ENCODE peak calls at places on chromosomes 6 and 20, in four cellular contexts. V is GM12878, K is A549, P is HepG2. X is an unnamed sample.
A peak's percentile ranks its signal among the peaks of the same experiment; 100 is the strongest.

GRCh38 chr20:24382775-24383174 is 86.7 kb upstream of the SYNDIG1 start:
- DNase-seq in P (no peak), K (no peak), V (no peak), X (no peak)

GRCh38 chr20:51067792-51068191 is 44.9 kb upstream of the KCNG1 start:
- DNase-seq in V (no peak), P (no peak), K (no peak), X (no peak)

GRCh38 chr20:44255942-44256341 is 8.8 kb downstream of the GDAP1L1 start:
- DNase-seq in P (no peak), V (no peak), K (no peak), X (no peak)

GRCh38 chr6:148451690-148452089 is 109.1 kb downstream of the SASH1 start:
- DNase-seq in V (no peak), K (no peak), P (no peak), X (no peak)

GRCh38 chr20:19012671-19013070 is 199.1 kb downstream of the SCP2D1 start:
- DNase-seq in K (no peak), P (no peak), V (no peak), X (no peak)

GRCh38 chr6:7052441-7052936 is 55.3 kb upstream of the RREB1 start:
- DNase-seq in P (no peak), V (no peak), K (no peak), X (no peak)

GRCh38 chr6:138527376-138528092 is 28.2 kb upstream of the NHSL1 start:
- DNase-seq in V (no peak), K (no peak), P (no peak), X (no peak)

GRCh38 chr6:138416201-138416600 is 12.2 kb downstream of the HEBP2 start:
- DNase-seq in K (no peak), V (no peak), P (no peak), X (no peak)

GRCh38 chr6:16452348-16452747 is 214.0 kb downstream of the GMPR start:
- DNase-seq in P (no peak), K (no peak), V (no peak), X (no peak)

GRCh38 chr20:33914871-33915270 is 78.8 kb upstream of the RALY start:
- DNase-seq in V (no peak), P (peak; percentile 51), K (peak; percentile 27), X (peak; percentile 41)

GRCh38 chr20:54524849-54525248 is 49.5 kb downstream of the DOK5 start:
- DNase-seq in P (no peak), K (no peak), V (no peak), X (no peak)

GRCh38 chr6:117448732-117449131 is 23.0 kb upstream of the ROS1 start:
- DNase-seq in V (no peak), K (peak; percentile 31), P (no peak), X (no peak)

GRCh38 chr20:16485406-16485805 is 87.8 kb downstream of the KIF16B start:
- DNase-seq in K (no peak), P (no peak), V (no peak), X (no peak)

GRCh38 chr6:33850869-33851541 is 47.2 kb upstream of the MLN start:
- DNase-seq in P (no peak), V (no peak), K (no peak), X (no peak)

GRCh38 chr6:55696041-55696440 is 117.0 kb upstream of the HMGCLL1 start:
- DNase-seq in V (no peak), P (no peak), K (no peak), X (no peak)

GRCh38 chr6:15090745-15091384 is 155.0 kb upstream of the JARID2 start:
- DNase-seq in V (no peak), K (no peak), P (no peak), X (no peak)

GRCh38 chr6:15090145-15090579 is 155.7 kb upstream of the JARID2 start:
- DNase-seq in P (no peak), K (no peak), V (no peak), X (no peak)

GRCh38 chr6:15087234-15087633 is 158.6 kb upstream of the JARID2 start:
- DNase-seq in K (no peak), P (no peak), V (no peak), X (no peak)

GRCh38 chr6:15088904-15089568 is 156.8 kb upstream of the JARID2 start:
- DNase-seq in K (no peak), P (no peak), V (no peak), X (peak; percentile 86)

DNA sequence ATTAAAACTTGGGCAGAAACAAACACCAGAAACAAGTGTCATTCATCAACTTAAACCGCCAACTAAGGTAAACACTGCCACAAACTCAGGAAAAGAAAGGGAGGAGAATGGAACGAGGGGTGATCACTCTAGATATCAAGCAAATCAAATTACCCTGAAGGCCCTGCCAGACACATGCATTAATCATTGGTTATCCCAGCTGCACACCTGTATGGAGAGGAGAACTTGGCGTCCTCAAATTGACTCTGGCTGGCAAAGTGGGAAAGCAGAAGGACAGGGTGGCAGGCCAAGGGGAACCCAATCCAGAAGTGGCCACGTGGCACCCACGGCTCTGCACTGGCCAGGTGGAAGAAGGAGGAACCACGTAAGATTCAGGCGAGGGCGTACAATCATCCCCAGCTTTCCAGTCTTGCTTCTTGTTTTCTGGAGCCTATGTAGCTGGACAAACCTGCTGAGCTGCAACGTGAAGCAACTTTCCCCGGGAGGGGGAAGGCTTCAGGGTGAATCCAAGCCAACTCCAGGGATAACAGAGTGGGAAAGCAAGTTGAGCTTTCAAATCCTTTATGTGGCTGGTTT is 156.2 kb upstream of the JARID2 start:
- DNase-seq in K (no peak), P (no peak), V (no peak), X (no peak)
- TF ChIP-seq RAD21 in K (no peak), P (no peak), V (no peak), X (no peak)

DNA sequence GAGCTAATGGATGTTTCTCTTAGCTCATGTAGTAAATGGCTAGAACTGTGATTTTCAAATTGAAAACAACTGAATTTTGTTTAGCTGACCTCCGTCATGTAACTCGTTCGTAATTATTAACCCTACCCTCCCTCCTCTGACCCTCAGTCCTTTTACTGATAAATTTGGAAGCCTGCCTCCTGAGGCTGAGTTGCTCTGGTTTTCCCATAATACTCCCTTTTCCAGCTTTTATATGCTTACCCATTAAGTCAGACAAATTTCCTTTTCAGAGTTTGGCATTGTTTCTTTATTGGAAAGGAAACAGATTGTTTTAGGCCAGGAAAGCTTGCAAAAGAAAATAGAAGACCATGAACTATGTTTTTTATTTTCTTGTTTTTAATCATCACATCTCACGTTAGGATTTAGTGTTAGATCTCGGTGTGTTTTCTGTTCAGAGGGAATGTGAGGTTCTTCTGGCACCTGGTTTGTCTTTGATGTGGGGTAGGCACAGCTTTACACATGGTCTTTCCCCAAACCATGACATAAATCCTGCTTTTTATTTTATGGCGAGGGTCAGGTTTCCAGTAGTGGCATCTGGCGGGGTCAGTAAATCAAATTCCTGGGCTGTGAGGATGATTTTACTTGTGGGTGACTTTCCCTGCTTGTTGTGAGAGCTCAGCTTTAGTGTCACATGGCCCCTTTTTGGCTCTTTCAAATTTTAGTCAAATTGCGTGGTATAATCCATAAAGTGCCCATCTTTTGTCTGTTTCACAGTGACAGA is 24.5 kb downstream of the PLCB4 start:
- DNase-seq in K (no peak), P (no peak), V (no peak), X (no peak)
- TF ChIP-seq ESRRA in K (no peak), P (no peak), V (no peak), X (no peak)

GRCh38 chr20:50040432-50041237 is 57.9 kb downstream of the SNAI1 start:
- DNase-seq in P (no peak), K (no peak), V (no peak), X (no peak)

GRCh38 chr20:50043573-50044352 is 61.0 kb downstream of the SNAI1 start:
- DNase-seq in K (no peak), V (no peak), P (no peak), X (no peak)

GRCh38 chr20:50039706-50040431 is 57.1 kb downstream of the SNAI1 start:
- DNase-seq in K (no peak), P (no peak), V (no peak), X (no peak)

GRCh38 chr20:50042370-50043313 is 59.9 kb downstream of the SNAI1 start:
- DNase-seq in V (no peak), P (no peak), K (no peak), X (no peak)

GRCh38 chr20:50041238-50041915 is 58.6 kb downstream of the SNAI1 start:
- DNase-seq in K (no peak), P (no peak), V (no peak), X (no peak)
- TF ChIP-seq RAD21 in K (no peak), P (no peak), V (no peak), X (no peak)

GRCh38 chr6:14476793-14477531 is 359.4 kb downstream of the CD83 start:
- DNase-seq in P (no peak), V (no peak), K (peak; percentile 78), X (peak; percentile 95)
- TF ChIP-seq ESRRA in P (no peak), V (no peak), K (no peak), X (no peak)

GRCh38 chr6:143279385-143279784 is 171.1 kb downstream of the ADAT2 start:
- DNase-seq in P (peak; percentile 34), V (no peak), K (peak; percentile 3), X (peak; percentile 55)
- TF ChIP-seq RAD21 in P (peak; percentile 61), V (peak; percentile 69), K (peak; percentile 35), X (peak; percentile 60)

GRCh38 chr6:4270799-4271198 is 135.4 kb upstream of the ECI2 start:
- DNase-seq in K (no peak), P (no peak), V (no peak), X (no peak)
- TF ChIP-seq ESRRA in K (no peak), P (no peak), V (no peak), X (no peak)

X was measured in K562.